ENCODE peak calls at places on chromosomes 5 and 9, in seven cellular contexts. G, Y, A, Q, M, B and Z are unnamed samples.

GRCh38 chr5:33205727-33206410 is 234.9 kb upstream of the TARS1 start:
- DNase-seq in G (no peak), Y (no peak), A (no peak), Q (no peak), M (no peak), B (no peak), Z (no peak)

GRCh38 chr5:31671339-31671741 is 32.4 kb downstream of the PDZD2 start:
- DNase-seq in G (no peak), Y (no peak), A (no peak), Q (no peak), M (no peak), B (no peak), Z (no peak)

GRCh38 chr5:134116291-134116690 is 1.8 kb downstream of the TCF7 start:
- DNase-seq in G (no peak), Y (no peak), A (no peak), Q (no peak), M (no peak), B (no peak), Z (no peak)

GRCh38 chr5:73374520-73375235 is 73.9 kb downstream of the FOXD1 start:
- DNase-seq in G (no peak), Y (no peak), A (peak), Q (no peak), M (no peak), B (no peak), Z (no peak)

GRCh38 chr5:59038169-59039002 is 455.5 kb downstream of the RAB3C start:
- DNase-seq in G (no peak), Y (peak), A (peak), Q (no peak), M (peak), B (no peak), Z (peak)

GRCh38 chr5:68246802-68247201 is 31.2 kb downstream of the PIK3R1 start:
- DNase-seq in G (no peak), Y (no peak), A (no peak), Q (no peak), M (no peak), B (no peak), Z (no peak)

GRCh38 chr5:180470966-180471582 is 23.1 kb upstream of the CNOT6 start:
- DNase-seq in G (peak), Y (peak), A (peak), Q (peak), M (peak), B (peak), Z (peak)

GRCh38 chr5:158824167-158824882 is 275.4 kb downstream of the EBF1 start:
- DNase-seq in G (no peak), Y (no peak), A (no peak), Q (no peak), M (no peak), B (no peak), Z (no peak)

GRCh38 chr5:9394221-9394620 is 151.7 kb downstream of the SEMA5A start:
- DNase-seq in G (no peak), Y (no peak), A (no peak), Q (no peak), M (no peak), B (no peak), Z (no peak)

GRCh38 chr5:172048170-172048422 is 41.7 kb upstream of the FBXW11 start:
- DNase-seq in G (no peak), Y (no peak), A (no peak), Q (no peak), M (no peak), B (no peak), Z (no peak)

GRCh38 chr5:53403758-53404157 is 76.7 kb upstream of the FST start:
- DNase-seq in G (no peak), Y (no peak), A (peak), Q (no peak), M (no peak), B (no peak), Z (no peak)

GRCh38 chr5:128695791-128696520 is 157.9 kb upstream of the FBN2 start:
- DNase-seq in G (no peak), Y (no peak), A (peak), Q (peak), M (no peak), B (no peak), Z (no peak)

GRCh38 chr5:134153657-134154056 is 23.1 kb downstream of the SKP1 start:
- DNase-seq in G (no peak), Y (no peak), A (no peak), Q (no peak), M (no peak), B (no peak), Z (no peak)

GRCh38 chr9:36082928-36083327 is 46.2 kb downstream of the RECK start:
- DNase-seq in G (no peak), Y (no peak), A (no peak), Q (no peak), M (no peak), B (no peak), Z (no peak)

GRCh38 chr5:15074651-15075050 is 203.1 kb upstream of the ANKH start:
- DNase-seq in G (no peak), Y (no peak), A (peak), Q (no peak), M (no peak), B (no peak), Z (no peak)